ENCODE peak calls at places on chromosomes 7 and 10, in six cellular contexts. Q is uterus, H is IMR-90, Z is thoracic aorta, T is lower lobe of right lung, G is heart right ventricle. C is an unnamed sample. For H3K27me3, the result is how much of the 10 kb centered on the place peaks cover.

GRCh38 chr7:3399858-3400257 is 98.8 kb downstream of the SDK1 start:
- DNase-seq in Q (no peak), H (peak), Z (no peak), T (no peak), G (no peak), C (no peak)

GRCh38 chr7:90178592-90179279 is 24.5 kb downstream of the STEAP1 start:
- DNase-seq in Q (no peak), H (peak), Z (no peak), T (no peak), G (no peak), C (no peak)

GRCh38 chr10:59805043-59805442 is 51.8 kb upstream of the MRLN start:
- DNase-seq in Q (peak), H (peak), Z (no peak), T (no peak), G (no peak), C (no peak)

GRCh38 chr10:103545366-103545765 is 51.9 kb downstream of the NEURL1 start:
- DNase-seq in Q (peak), H (no peak), Z (no peak), T (no peak), G (no peak), C (peak)

GRCh38 chr7:100583132-100584045 is 2.5 kb downstream of the LRCH4 start:
- DNase-seq in Q (no peak), H (peak), Z (no peak), T (peak), G (peak), C (no peak)

GRCh38 chr7:4386190-4386589 is 295.9 kb upstream of the FOXK1 start:
- DNase-seq in Q (no peak), H (no peak), Z (no peak), T (no peak), G (no peak), C (no peak)

GRCh38 chr10:122446668-122447410 is 7.6 kb upstream of the ARMS2 start:
- DNase-seq in Q (no peak), H (no peak), Z (no peak), T (no peak), G (no peak), C (no peak)

GRCh38 chr10:75397571-75397921 is 4.0 kb downstream of the ZNF503 start:
- DNase-seq in Q (peak), H (no peak), Z (no peak), T (no peak), G (no peak), C (no peak)

GRCh38 chr10:94299417-94299816 is 63.3 kb downstream of the NOC3L start:
- DNase-seq in Q (no peak), H (peak), Z (no peak), T (no peak), G (no peak), C (no peak)

GRCh38 chr7:50978633-50979215 is 196.0 kb upstream of the GRB10 start:
- DNase-seq in Q (no peak), H (no peak), Z (no peak), T (no peak), G (no peak), C (no peak)

GRCh38 chr7:28955723-28956607 is 2.2 kb downstream of the TRIL start:
- DNase-seq in Q (peak), H (peak), Z (no peak), T (peak), G (peak), C (peak)

GRCh38 chr10:3524086-3524960 is 260.7 kb downstream of the KLF6 start:
- DNase-seq in Q (no peak), H (no peak), Z (no peak), T (no peak), G (no peak), C (no peak)

GRCh38 chr10:69955211-69955805 is 97.3 kb upstream of the MACROH2A2 start:
- DNase-seq in Q (no peak), H (no peak), Z (no peak), T (no peak), G (no peak), C (no peak)
- TF ChIP-seq CTCF in Q (no peak), H (no peak), Z (no peak), T (no peak), G (no peak), C (no peak)

DNA sequence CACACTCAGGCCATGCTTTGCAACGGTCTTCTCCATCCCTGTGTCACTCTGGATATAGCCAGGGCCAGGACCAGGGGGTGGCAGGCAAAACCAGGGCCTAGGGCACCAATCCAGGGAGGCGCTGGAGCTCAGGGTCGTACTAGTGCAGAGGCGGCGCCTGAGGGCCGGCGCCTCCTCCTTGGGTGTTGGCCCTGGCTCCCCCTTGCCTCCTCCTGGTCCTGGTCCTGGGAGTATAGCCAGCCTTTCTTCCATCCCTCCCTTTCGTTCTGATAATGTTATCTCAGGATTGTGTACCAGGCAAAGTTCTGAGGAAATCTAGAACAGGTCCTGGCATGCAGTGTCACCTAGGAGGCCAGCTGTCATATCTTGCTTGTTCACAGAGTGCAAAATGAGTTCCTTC is 107.1 kb upstream of the C7orf33 start:
- DNase-seq in Q (no peak), H (no peak), Z (no peak), T (no peak), G (no peak), C (no peak)
- H3K27me3 ChIP-seq in Q (under half), H (under half), Z (under half), T (under half), G (under half), C (under half)

DNA sequence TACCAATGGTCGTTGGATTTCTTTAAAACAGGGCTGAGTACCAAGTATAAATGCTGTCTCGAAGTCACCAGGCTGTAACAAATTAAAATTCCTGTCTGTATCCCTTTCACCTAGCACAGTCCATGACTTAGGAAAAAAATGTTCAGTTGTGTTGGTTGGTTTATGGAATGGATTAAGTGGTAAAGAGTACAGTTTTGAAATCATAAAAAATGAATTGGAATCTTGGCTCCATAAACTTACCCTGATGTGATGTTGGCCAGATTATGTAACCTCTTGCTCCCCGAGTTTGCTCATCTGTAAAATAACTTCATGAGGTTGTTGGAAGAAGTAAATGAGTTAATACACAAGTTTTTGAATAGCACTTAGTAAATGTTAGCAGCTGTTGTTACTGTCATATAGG is 363.9 kb upstream of the LRGUK start:
- DNase-seq in Q (no peak), H (no peak), Z (no peak), T (no peak), G (no peak), C (no peak)
- TF ChIP-seq CTCF in Q (no peak), H (no peak), Z (no peak), T (no peak), G (no peak), C (no peak)

GRCh38 chr7:151168022-151168786 is 710 bp upstream of the GBX1 start:
- DNase-seq in Q (no peak), H (no peak), Z (no peak), T (peak), G (no peak), C (no peak)

GRCh38 chr7:151167197-151167911 is at the start of gene GBX1:
- DNase-seq in Q (no peak), H (no peak), Z (no peak), T (peak), G (no peak), C (no peak)

GRCh38 chr7:151172273-151173141 is 5.0 kb upstream of the GBX1 start:
- DNase-seq in Q (peak), H (peak), Z (no peak), T (peak), G (peak), C (no peak)

GRCh38 chr7:151166629-151167196 is 781 bp downstream of the GBX1 start:
- DNase-seq in Q (no peak), H (no peak), Z (no peak), T (no peak), G (no peak), C (no peak)

GRCh38 chr7:151168787-151169162 is 1.3 kb upstream of the GBX1 start:
- DNase-seq in Q (no peak), H (no peak), Z (no peak), T (no peak), G (no peak), C (no peak)
- H3K27me3 ChIP-seq in Q (under half), H (half or more), Z (under half), T (half or more), G (half or more), C (under half)